ENCODE peak calls at places on chromosomes 5 and 9, in four cellular contexts. N is stimulated activated effector memory CD8-positive, alpha-beta T cell treated with anti-CD3 and anti-CD28 coated beads, Interleukin-12 subunit alpha, Interleukin-12 subunit beta, amount 100 ng/mL, for 72 hours; F is non-pigmented ciliary epithelial cell; Z is left colon. Y is an unnamed sample.

GRCh38 chr9:3578786-3579185 is 53.0 kb upstream of the RFX3 start:
- DNase-seq in N (no peak), F (peak), Z (no peak), Y (no peak)

GRCh38 chr9:115882911-115883310 is 270.7 kb upstream of the PAPPA start:
- DNase-seq in N (no peak), F (no peak), Z (no peak), Y (no peak)

GRCh38 chr9:128372784-128373183 is 1.6 kb downstream of the URM1 start:
- DNase-seq in N (no peak), F (no peak), Z (no peak), Y (no peak)

GRCh38 chr5:95878417-95879323 is 56.1 kb upstream of the GLRX start:
- DNase-seq in N (no peak), F (no peak), Z (no peak), Y (no peak)

GRCh38 chr5:116420540-116420939 is 154.1 kb downstream of the SEMA6A start:
- DNase-seq in N (no peak), F (no peak), Z (no peak), Y (no peak)

GRCh38 chr5:34621280-34622045 is 34.7 kb upstream of the RAI14 start:
- DNase-seq in N (no peak), F (no peak), Z (no peak), Y (no peak)

GRCh38 chr5:14659821-14660607 is 4.5 kb upstream of the OTULIN start:
- DNase-seq in N (no peak), F (no peak), Z (no peak), Y (no peak)

GRCh38 chr9:121860213-121860612 is 208.8 kb downstream of the DAB2IP start:
- DNase-seq in N (no peak), F (no peak), Z (no peak), Y (no peak)

GRCh38 chr9:128282500-128282899 is 6.4 kb downstream of the SWI5 start:
- DNase-seq in N (no peak), F (no peak), Z (no peak), Y (no peak)

GRCh38 chr9:13569706-13570423 is 290.4 kb upstream of the MPDZ start:
- DNase-seq in N (no peak), F (no peak), Z (no peak), Y (no peak)

GRCh38 chr5:3597002-3597726 is 1.5 kb downstream of the IRX1 start:
- DNase-seq in N (no peak), F (no peak), Z (no peak), Y (no peak)

GRCh38 chr9:89179920-89180667 is 1.5 kb upstream of the SHC3 start:
- DNase-seq in N (no peak), F (peak), Z (peak), Y (peak)

GRCh38 chr5:143862260-143862659 is 50.3 kb downstream of the HMHB1 start:
- DNase-seq in N (no peak), F (no peak), Z (no peak), Y (no peak)

GRCh38 chr5:19855929-19856328 is 132.1 kb downstream of the CDH18 start:
- DNase-seq in N (no peak), F (no peak), Z (no peak), Y (no peak)

GRCh38 chr5:163976691-163977090 is 471.3 kb downstream of the MAT2B start:
- DNase-seq in N (no peak), F (peak), Z (no peak), Y (no peak)

GRCh38 chr9:36091028-36091953 is 45.2 kb upstream of the GLIPR2 start:
- DNase-seq in N (no peak), F (no peak), Z (peak), Y (no peak)

GRCh38 chr5:170854550-170854949 is 7.3 kb upstream of the RANBP17 start:
- DNase-seq in N (no peak), F (no peak), Z (no peak), Y (no peak)

GRCh38 chr9:107557236-107557990 is 67.8 kb upstream of the KLF4 start:
- DNase-seq in N (no peak), F (peak), Z (no peak), Y (no peak)

GRCh38 chr5:69231851-69232250 is 2.8 kb upstream of the CDK7 start:
- DNase-seq in N (no peak), F (no peak), Z (no peak), Y (no peak)

GRCh38 chr5:115666023-115666422 is 40.2 kb upstream of the TMED7 start:
- DNase-seq in N (no peak), F (no peak), Z (no peak), Y (no peak)

GRCh38 chr9:93287189-93287552 is 103.2 kb downstream of the WNK2 start:
- DNase-seq in N (no peak), F (no peak), Z (no peak), Y (no peak)

GRCh38 chr9:111102793-111103474 is 64.7 kb upstream of the LPAR1 start:
- DNase-seq in N (no peak), F (no peak), Z (no peak), Y (no peak)

GRCh38 chr5:55218966-55219365 is 8.1 kb downstream of the MCIDAS start:
- DNase-seq in N (no peak), F (no peak), Z (peak), Y (peak)

GRCh38 chr9:16414451-16414850 is 456.0 kb downstream of the BNC2 start:
- DNase-seq in N (no peak), F (no peak), Z (no peak), Y (no peak)

GRCh38 chr5:141639357-141640050 is 2.7 kb downstream of the RELL2 start:
- DNase-seq in N (no peak), F (no peak), Z (no peak), Y (no peak)

GRCh38 chr5:85441138-85441537 is 1056.5 kb upstream of the EDIL3 start:
- DNase-seq in N (no peak), F (no peak), Z (no peak), Y (no peak)

GRCh38 chr5:50653946-50654345 is 12.5 kb upstream of the PARP8 start:
- DNase-seq in N (no peak), F (no peak), Z (peak), Y (peak)

GRCh38 chr5:100505984-100506670 is 29.0 kb upstream of the FAM174A start:
- DNase-seq in N (no peak), F (peak), Z (no peak), Y (no peak)